ENCODE peak calls at places on chromosomes 7 and 10, in ten cellular contexts. One of them, this sample, is unnamed.

GRCh38 chr7:32846630-32847225 is 44.8 kb downstream of the KBTBD2 start:
- DNase-seq in transverse colon: peak
- DNase-seq in kidney epithelial cell: no peak
- DNase-seq in lung: peak
- DNase-seq in CD8-positive, alpha-beta T cell: peak
- DNase-seq in colonic mucosa: peak
- DNase-seq in tibial artery: peak
- DNase-seq in gastrocnemius medialis: peak
- DNase-seq in cardiac muscle cell: peak
- DNase-seq in fibroblast of pulmonary artery: peak
- DNase-seq in this sample: peak

GRCh38 chr7:105337529-105337928 is 51.2 kb downstream of the SRPK2 start:
- DNase-seq in transverse colon: no peak
- DNase-seq in kidney epithelial cell: no peak
- DNase-seq in lung: no peak
- DNase-seq in CD8-positive, alpha-beta T cell: no peak
- DNase-seq in colonic mucosa: no peak
- DNase-seq in tibial artery: no peak
- DNase-seq in gastrocnemius medialis: peak
- DNase-seq in cardiac muscle cell: no peak
- DNase-seq in fibroblast of pulmonary artery: no peak
- DNase-seq in this sample: no peak

GRCh38 chr7:1501487-1502270 is 2.5 kb downstream of the INTS1 start:
- DNase-seq in transverse colon: no peak
- DNase-seq in kidney epithelial cell: no peak
- DNase-seq in lung: no peak
- DNase-seq in CD8-positive, alpha-beta T cell: no peak
- DNase-seq in colonic mucosa: no peak
- DNase-seq in tibial artery: no peak
- DNase-seq in gastrocnemius medialis: no peak
- DNase-seq in cardiac muscle cell: no peak
- DNase-seq in fibroblast of pulmonary artery: no peak
- DNase-seq in this sample: no peak

GRCh38 chr7:89606479-89606878 is 547.8 kb upstream of the STEAP1 start:
- DNase-seq in transverse colon: no peak
- DNase-seq in kidney epithelial cell: no peak
- DNase-seq in lung: no peak
- DNase-seq in CD8-positive, alpha-beta T cell: no peak
- DNase-seq in colonic mucosa: no peak
- DNase-seq in tibial artery: no peak
- DNase-seq in gastrocnemius medialis: no peak
- DNase-seq in cardiac muscle cell: no peak
- DNase-seq in fibroblast of pulmonary artery: no peak
- DNase-seq in this sample: no peak

GRCh38 chr10:58969578-58969977 is 206.9 kb upstream of the PHYHIPL start:
- DNase-seq in transverse colon: no peak
- DNase-seq in kidney epithelial cell: no peak
- DNase-seq in lung: no peak
- DNase-seq in CD8-positive, alpha-beta T cell: no peak
- DNase-seq in colonic mucosa: no peak
- DNase-seq in tibial artery: no peak
- DNase-seq in gastrocnemius medialis: no peak
- DNase-seq in cardiac muscle cell: no peak
- DNase-seq in fibroblast of pulmonary artery: peak
- DNase-seq in this sample: no peak

GRCh38 chr7:156659961-156660360 is 19.4 kb downstream of the RNF32 start:
- DNase-seq in transverse colon: no peak
- DNase-seq in kidney epithelial cell: no peak
- DNase-seq in lung: no peak
- DNase-seq in CD8-positive, alpha-beta T cell: no peak
- DNase-seq in colonic mucosa: no peak
- DNase-seq in tibial artery: no peak
- DNase-seq in gastrocnemius medialis: no peak
- DNase-seq in cardiac muscle cell: no peak
- DNase-seq in fibroblast of pulmonary artery: no peak
- DNase-seq in this sample: no peak

GRCh38 chr7:157565201-157565626 is 228.4 kb downstream of the DNAJB6 start:
- DNase-seq in transverse colon: no peak
- DNase-seq in kidney epithelial cell: no peak
- DNase-seq in lung: no peak
- DNase-seq in CD8-positive, alpha-beta T cell: no peak
- DNase-seq in colonic mucosa: no peak
- DNase-seq in tibial artery: no peak
- DNase-seq in gastrocnemius medialis: no peak
- DNase-seq in cardiac muscle cell: no peak
- DNase-seq in fibroblast of pulmonary artery: peak
- DNase-seq in this sample: no peak

GRCh38 chr7:63080406-63080805 is 918.2 kb upstream of the ZNF722 start:
- DNase-seq in transverse colon: no peak
- DNase-seq in kidney epithelial cell: no peak
- DNase-seq in lung: peak
- DNase-seq in CD8-positive, alpha-beta T cell: no peak
- DNase-seq in colonic mucosa: no peak
- DNase-seq in tibial artery: no peak
- DNase-seq in gastrocnemius medialis: no peak
- DNase-seq in cardiac muscle cell: no peak
- DNase-seq in fibroblast of pulmonary artery: no peak
- DNase-seq in this sample: no peak

GRCh38 chr7:104848386-104848990 is 165.5 kb upstream of the KMT2E start:
- DNase-seq in transverse colon: peak
- DNase-seq in kidney epithelial cell: no peak
- DNase-seq in lung: peak
- DNase-seq in CD8-positive, alpha-beta T cell: peak
- DNase-seq in colonic mucosa: peak
- DNase-seq in tibial artery: no peak
- DNase-seq in gastrocnemius medialis: no peak
- DNase-seq in cardiac muscle cell: peak
- DNase-seq in fibroblast of pulmonary artery: peak
- DNase-seq in this sample: no peak

GRCh38 chr7:85475071-85475470 is 288.2 kb upstream of the SEMA3D start:
- DNase-seq in transverse colon: no peak
- DNase-seq in kidney epithelial cell: no peak
- DNase-seq in lung: no peak
- DNase-seq in CD8-positive, alpha-beta T cell: no peak
- DNase-seq in colonic mucosa: no peak
- DNase-seq in tibial artery: no peak
- DNase-seq in gastrocnemius medialis: no peak
- DNase-seq in cardiac muscle cell: no peak
- DNase-seq in fibroblast of pulmonary artery: no peak
- DNase-seq in this sample: no peak

GRCh38 chr7:40437498-40437897 is 302.7 kb downstream of the SUGCT start:
- DNase-seq in transverse colon: no peak
- DNase-seq in kidney epithelial cell: peak
- DNase-seq in lung: no peak
- DNase-seq in CD8-positive, alpha-beta T cell: no peak
- DNase-seq in colonic mucosa: no peak
- DNase-seq in tibial artery: peak
- DNase-seq in gastrocnemius medialis: no peak
- DNase-seq in cardiac muscle cell: no peak
- DNase-seq in fibroblast of pulmonary artery: peak
- DNase-seq in this sample: no peak

GRCh38 chr7:116441534-116441933 is 58.0 kb upstream of the CAV2 start:
- DNase-seq in transverse colon: no peak
- DNase-seq in kidney epithelial cell: no peak
- DNase-seq in lung: no peak
- DNase-seq in CD8-positive, alpha-beta T cell: no peak
- DNase-seq in colonic mucosa: no peak
- DNase-seq in tibial artery: no peak
- DNase-seq in gastrocnemius medialis: no peak
- DNase-seq in cardiac muscle cell: no peak
- DNase-seq in fibroblast of pulmonary artery: peak
- DNase-seq in this sample: no peak

GRCh38 chr10:72334196-72334831 is 20.4 kb downstream of the DNAJB12 start:
- DNase-seq in transverse colon: no peak
- DNase-seq in kidney epithelial cell: no peak
- DNase-seq in lung: no peak
- DNase-seq in CD8-positive, alpha-beta T cell: peak
- DNase-seq in colonic mucosa: no peak
- DNase-seq in tibial artery: no peak
- DNase-seq in gastrocnemius medialis: no peak
- DNase-seq in cardiac muscle cell: peak
- DNase-seq in fibroblast of pulmonary artery: peak
- DNase-seq in this sample: no peak

GRCh38 chr10:97333601-97334369 is 744 bp downstream of the FRAT2 start:
- DNase-seq in transverse colon: peak
- DNase-seq in kidney epithelial cell: no peak
- DNase-seq in lung: no peak
- DNase-seq in CD8-positive, alpha-beta T cell: peak
- DNase-seq in colonic mucosa: peak
- DNase-seq in tibial artery: peak
- DNase-seq in gastrocnemius medialis: peak
- DNase-seq in cardiac muscle cell: peak
- DNase-seq in fibroblast of pulmonary artery: peak
- DNase-seq in this sample: no peak

GRCh38 chr7:100010901-100011300 is 4.5 kb upstream of the ZKSCAN1 start:
- DNase-seq in transverse colon: no peak
- DNase-seq in kidney epithelial cell: no peak
- DNase-seq in lung: no peak
- DNase-seq in CD8-positive, alpha-beta T cell: no peak
- DNase-seq in colonic mucosa: no peak
- DNase-seq in tibial artery: no peak
- DNase-seq in gastrocnemius medialis: no peak
- DNase-seq in cardiac muscle cell: no peak
- DNase-seq in fibroblast of pulmonary artery: no peak
- DNase-seq in this sample: no peak

GRCh38 chr7:101901661-101902491 is 84.5 kb downstream of the CUX1 start:
- DNase-seq in transverse colon: no peak
- DNase-seq in kidney epithelial cell: no peak
- DNase-seq in lung: no peak
- DNase-seq in CD8-positive, alpha-beta T cell: no peak
- DNase-seq in colonic mucosa: no peak
- DNase-seq in tibial artery: no peak
- DNase-seq in gastrocnemius medialis: no peak
- DNase-seq in cardiac muscle cell: no peak
- DNase-seq in fibroblast of pulmonary artery: peak
- DNase-seq in this sample: no peak

GRCh38 chr7:15684036-15684815 is 2.3 kb downstream of the MEOX2 start:
- DNase-seq in transverse colon: no peak
- DNase-seq in kidney epithelial cell: no peak
- DNase-seq in lung: no peak
- DNase-seq in CD8-positive, alpha-beta T cell: no peak
- DNase-seq in colonic mucosa: no peak
- DNase-seq in tibial artery: no peak
- DNase-seq in gastrocnemius medialis: no peak
- DNase-seq in cardiac muscle cell: no peak
- DNase-seq in fibroblast of pulmonary artery: no peak
- DNase-seq in this sample: no peak
- H3K4me3 ChIP-seq in transverse colon: peak
- H3K4me3 ChIP-seq in kidney epithelial cell: no peak
- H3K4me3 ChIP-seq in lung: no peak
- H3K4me3 ChIP-seq in CD8-positive, alpha-beta T cell: no peak
- H3K4me3 ChIP-seq in colonic mucosa: no peak
- H3K4me3 ChIP-seq in tibial artery: peak
- H3K4me3 ChIP-seq in gastrocnemius medialis: peak
- H3K4me3 ChIP-seq in cardiac muscle cell: no peak
- H3K4me3 ChIP-seq in fibroblast of pulmonary artery: no peak
- H3K4me3 ChIP-seq in this sample: peak

DNA sequence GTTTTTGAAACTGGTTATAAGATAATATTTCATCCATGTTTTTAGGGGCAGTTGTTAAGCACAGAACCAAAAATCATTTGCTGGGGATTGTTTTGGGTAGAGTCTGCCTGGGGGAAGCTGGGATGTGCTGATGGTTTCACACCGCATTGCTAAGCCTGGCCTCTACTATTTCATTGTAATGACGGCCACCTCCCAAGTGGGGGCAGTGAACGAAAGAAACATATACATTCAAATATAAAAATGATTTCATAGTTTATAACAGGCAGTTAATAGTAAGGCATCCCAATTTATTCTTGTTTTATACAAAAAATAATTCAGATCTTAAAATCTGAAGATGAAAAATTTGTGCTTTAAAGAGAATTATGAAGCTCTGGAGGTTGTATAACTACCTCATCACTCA is 750.8 kb downstream of the REEP3 start:
- DNase-seq in transverse colon: no peak
- DNase-seq in kidney epithelial cell: no peak
- DNase-seq in lung: no peak
- DNase-seq in CD8-positive, alpha-beta T cell: no peak
- DNase-seq in colonic mucosa: no peak
- DNase-seq in tibial artery: no peak
- DNase-seq in gastrocnemius medialis: no peak
- DNase-seq in cardiac muscle cell: no peak
- DNase-seq in fibroblast of pulmonary artery: no peak
- DNase-seq in this sample: no peak
- TF ChIP-seq CTCF in transverse colon: no peak
- TF ChIP-seq CTCF in kidney epithelial cell: no peak
- TF ChIP-seq CTCF in lung: no peak
- TF ChIP-seq CTCF in CD8-positive, alpha-beta T cell: no peak
- TF ChIP-seq CTCF in colonic mucosa: no peak
- TF ChIP-seq CTCF in tibial artery: no peak
- TF ChIP-seq CTCF in gastrocnemius medialis: no peak
- TF ChIP-seq CTCF in cardiac muscle cell: no peak
- TF ChIP-seq CTCF in fibroblast of pulmonary artery: no peak
- TF ChIP-seq CTCF in this sample: no peak

DNA sequence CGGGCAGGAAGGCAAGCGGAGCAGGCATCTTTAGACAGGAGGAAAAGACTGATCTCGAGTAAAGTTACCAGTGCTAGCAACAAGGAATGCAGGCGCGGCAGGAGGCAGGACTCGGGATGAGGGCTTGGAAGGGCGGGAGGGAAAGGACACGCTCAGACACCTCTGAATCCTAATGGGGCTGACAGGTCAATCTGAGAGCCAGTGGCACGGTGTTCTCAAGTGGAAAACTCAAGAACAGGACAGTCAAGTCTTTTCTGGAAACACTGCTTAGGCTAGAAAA is 155.3 kb upstream of the COBL start:
- DNase-seq in transverse colon: no peak
- DNase-seq in kidney epithelial cell: no peak
- DNase-seq in lung: no peak
- DNase-seq in CD8-positive, alpha-beta T cell: no peak
- DNase-seq in colonic mucosa: no peak
- DNase-seq in tibial artery: no peak
- DNase-seq in gastrocnemius medialis: no peak
- DNase-seq in cardiac muscle cell: no peak
- DNase-seq in fibroblast of pulmonary artery: no peak
- DNase-seq in this sample: no peak
- H3K4me3 ChIP-seq in transverse colon: no peak
- H3K4me3 ChIP-seq in kidney epithelial cell: no peak
- H3K4me3 ChIP-seq in lung: no peak
- H3K4me3 ChIP-seq in CD8-positive, alpha-beta T cell: no peak
- H3K4me3 ChIP-seq in colonic mucosa: no peak
- H3K4me3 ChIP-seq in tibial artery: no peak
- H3K4me3 ChIP-seq in gastrocnemius medialis: no peak
- H3K4me3 ChIP-seq in cardiac muscle cell: no peak
- H3K4me3 ChIP-seq in fibroblast of pulmonary artery: no peak
- H3K4me3 ChIP-seq in this sample: no peak

DNA sequence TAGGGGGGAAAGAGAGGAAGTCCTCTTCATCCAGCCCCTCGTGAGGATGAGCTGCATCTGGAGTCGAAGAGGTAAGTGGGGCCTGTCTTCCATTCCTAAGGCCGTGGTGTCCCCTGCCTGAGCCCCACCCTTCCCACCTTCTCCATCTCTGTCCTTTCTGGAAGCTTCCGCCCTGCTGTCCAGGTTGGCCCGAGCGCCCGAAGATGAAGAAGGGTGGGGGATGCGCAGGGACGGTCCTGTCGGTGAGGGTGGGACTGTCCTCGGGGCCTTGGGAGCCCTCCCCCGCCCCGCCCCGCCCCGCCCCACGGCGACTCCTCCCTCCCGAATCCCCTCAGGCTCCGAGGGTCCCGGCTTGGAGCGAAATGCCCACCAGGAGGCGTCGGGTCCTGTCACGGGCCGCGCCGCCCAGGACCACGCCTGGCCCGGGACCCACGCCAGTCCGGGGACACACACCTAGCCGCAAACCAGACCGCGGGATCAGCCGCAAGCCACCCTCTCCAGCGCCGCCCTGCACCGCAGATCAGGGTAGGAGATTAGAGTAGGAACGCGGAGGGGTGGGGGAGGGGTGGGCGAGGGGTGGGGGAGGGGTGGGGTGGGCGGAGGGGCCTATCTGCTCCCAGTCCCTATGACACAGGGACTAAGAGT is 15.3 kb downstream of the GPRIN2 start:
- DNase-seq in transverse colon: peak
- DNase-seq in kidney epithelial cell: no peak
- DNase-seq in lung: no peak
- DNase-seq in CD8-positive, alpha-beta T cell: no peak
- DNase-seq in colonic mucosa: peak
- DNase-seq in tibial artery: peak
- DNase-seq in gastrocnemius medialis: no peak
- DNase-seq in cardiac muscle cell: peak
- DNase-seq in fibroblast of pulmonary artery: no peak
- DNase-seq in this sample: no peak
- TF ChIP-seq CTCF in transverse colon: no peak
- TF ChIP-seq CTCF in kidney epithelial cell: peak
- TF ChIP-seq CTCF in lung: no peak
- TF ChIP-seq CTCF in CD8-positive, alpha-beta T cell: no peak
- TF ChIP-seq CTCF in colonic mucosa: no peak
- TF ChIP-seq CTCF in tibial artery: no peak
- TF ChIP-seq CTCF in gastrocnemius medialis: no peak
- TF ChIP-seq CTCF in cardiac muscle cell: peak
- TF ChIP-seq CTCF in fibroblast of pulmonary artery: peak
- TF ChIP-seq CTCF in this sample: peak

This sample was measured in right atrium auricular region.